ENCODE peak calls at places on chromosomes 6 and 20, in eight cellular contexts. L is endothelial cell of umbilical vein, S is fibroblast of lung, Q is PC-3, X is HepG2, U is HCT116, K is H1, H is GM23248. D is an unnamed sample.

GRCh38 chr6:30019819-30020218 is 41.2 kb upstream of the POLR1H start:
- DNase-seq in L (no peak), S (no peak), Q (no peak), X (no peak), U (no peak), K (no peak), H (no peak), D (no peak)

GRCh38 chr6:7173843-7174503 is 66.2 kb downstream of the RREB1 start:
- DNase-seq in L (no peak), S (no peak), Q (no peak), X (no peak), U (no peak), K (no peak), H (no peak), D (no peak)

GRCh38 chr20:43899274-43899878 is 15.3 kb upstream of the TOX2 start:
- DNase-seq in L (no peak), S (no peak), Q (no peak), X (no peak), U (no peak), K (no peak), H (no peak), D (no peak)

GRCh38 chr6:97187951-97188350 is 95.1 kb downstream of the MMS22L start:
- DNase-seq in L (no peak), S (no peak), Q (no peak), X (no peak), U (no peak), K (no peak), H (no peak), D (no peak)

GRCh38 chr6:71404145-71404966 is 115.7 kb downstream of the OGFRL1 start:
- DNase-seq in L (peak; percentile 94), S (peak; percentile 64), Q (peak; percentile 86), X (peak; percentile 79), U (peak; percentile 51), K (no peak), H (peak; percentile 82), D (peak; percentile 88)

GRCh38 chr20:7449269-7449668 is 491.0 kb downstream of the HAO1 start:
- DNase-seq in L (no peak), S (no peak), Q (no peak), X (no peak), U (no peak), K (no peak), H (peak; percentile 4), D (peak; percentile 55)

GRCh38 chr6:66522864-66523263 is 815.8 kb upstream of the EYS start:
- DNase-seq in L (no peak), S (no peak), Q (no peak), X (no peak), U (no peak), K (no peak), H (no peak), D (no peak)

GRCh38 chr6:112010328-112010727 is 43.6 kb upstream of the CCN6 start:
- DNase-seq in L (no peak), S (no peak), Q (no peak), X (peak; percentile 41), U (no peak), K (no peak), H (no peak), D (peak; percentile 21)

GRCh38 chr20:48733296-48733790 is 94.5 kb downstream of the PREX1 start:
- DNase-seq in L (no peak), S (no peak), Q (no peak), X (no peak), U (no peak), K (no peak), H (peak; percentile 19), D (no peak)

GRCh38 chr6:162173448-162173847 is 554.1 kb downstream of the PRKN start:
- DNase-seq in L (peak; percentile 3), S (no peak), Q (no peak), X (no peak), U (no peak), K (no peak), H (no peak), D (no peak)

GRCh38 chr6:125480146-125480545 is 178.4 kb upstream of the HDDC2 start:
- DNase-seq in L (no peak), S (no peak), Q (no peak), X (no peak), U (no peak), K (no peak), H (no peak), D (no peak)

GRCh38 chr20:4645109-4645508 is 76.6 kb upstream of the PRND start:
- DNase-seq in L (no peak), S (no peak), Q (no peak), X (no peak), U (no peak), K (no peak), H (no peak), D (no peak)

GRCh38 chr6:105759946-105760345 is 326.2 kb upstream of the PRDM1 start:
- DNase-seq in L (no peak), S (peak; percentile 69), Q (peak; percentile 16), X (no peak), U (no peak), K (no peak), H (peak; percentile 78), D (peak; percentile 77)

GRCh38 chr6:158744986-158745430 is 74.2 kb downstream of the EZR start:
- DNase-seq in L (no peak), S (no peak), Q (no peak), X (no peak), U (no peak), K (no peak), H (no peak), D (peak; percentile 16)

GRCh38 chr6:150546457-150546856 is 53.2 kb upstream of the PLEKHG1 start:
- DNase-seq in L (no peak), S (no peak), Q (no peak), X (no peak), U (no peak), K (no peak), H (no peak), D (no peak)

GRCh38 chr6:75266716-75267291 is 17.8 kb downstream of the TMEM30A start:
- DNase-seq in L (peak; percentile 75), S (peak; percentile 80), Q (peak; percentile 67), X (peak; percentile 42), U (no peak), K (no peak), H (peak; percentile 72), D (peak; percentile 50)

GRCh38 chr6:150293423-150294280 is 75.2 kb upstream of the IYD start:
- DNase-seq in L (peak; percentile 49), S (peak; percentile 74), Q (peak; percentile 70), X (no peak), U (peak; percentile 46), K (no peak), H (peak; percentile 89), D (peak; percentile 82)

GRCh38 chr20:34544109-34544793 is 14.3 kb upstream of the MAP1LC3A start:
- DNase-seq in L (no peak), S (no peak), Q (no peak), X (no peak), U (no peak), K (peak; percentile 67), H (no peak), D (no peak)

GRCh38 chr20:32365560-32365959 is 7.4 kb downstream of the ASXL1 start:
- DNase-seq in L (no peak), S (no peak), Q (no peak), X (no peak), U (no peak), K (no peak), H (peak; percentile 14), D (no peak)

GRCh38 chr20:32368930-32369329 is 10.8 kb downstream of the ASXL1 start:
- DNase-seq in L (no peak), S (no peak), Q (no peak), X (no peak), U (no peak), K (no peak), H (peak; percentile 2), D (no peak)

GRCh38 chr6:113361014-113361645 is 496.0 kb upstream of the MARCKS start:
- DNase-seq in L (peak; percentile 48), S (peak; percentile 59), Q (peak; percentile 81), X (peak; percentile 82), U (peak; percentile 66), K (no peak), H (peak; percentile 68), D (peak; percentile 91)

GRCh38 chr20:830011-830521 is 3.4 kb upstream of the FAM110A start:
- DNase-seq in L (no peak), S (peak; percentile 51), Q (no peak), X (no peak), U (no peak), K (no peak), H (peak; percentile 86), D (no peak)

GRCh38 chr20:833121-833449 is 430 bp upstream of the FAM110A start:
- DNase-seq in L (no peak), S (no peak), Q (peak; percentile 69), X (no peak), U (no peak), K (no peak), H (peak; percentile 79), D (no peak)

GRCh38 chr20:829531-829930 is 4.0 kb upstream of the FAM110A start:
- DNase-seq in L (no peak), S (no peak), Q (no peak), X (no peak), U (no peak), K (no peak), H (peak; percentile 57), D (no peak)

GRCh38 chr20:831956-832355 is 1.6 kb upstream of the FAM110A start:
- DNase-seq in L (no peak), S (no peak), Q (no peak), X (no peak), U (no peak), K (no peak), H (no peak), D (no peak)

DNA sequence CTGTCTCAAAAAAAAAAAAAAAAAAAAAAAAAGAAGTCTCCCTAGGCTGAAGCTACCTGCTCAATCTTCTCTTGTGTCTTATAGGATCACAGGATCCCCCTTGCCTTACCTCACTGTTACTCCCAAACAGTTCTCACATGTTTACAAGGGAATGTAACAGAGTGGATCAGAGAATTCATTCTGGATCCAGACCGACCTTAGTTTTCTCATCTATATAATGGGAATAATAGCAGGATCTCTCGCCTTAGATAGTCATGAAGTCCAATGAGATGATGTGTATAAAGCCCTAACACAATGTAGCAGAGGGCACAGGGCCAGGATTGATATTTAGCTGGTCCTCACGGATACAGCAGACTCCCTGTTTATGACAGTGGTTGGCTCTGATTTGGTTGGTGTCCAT is 2.3 kb upstream of the FAM110A start:
- DNase-seq in L (no peak), S (no peak), Q (no peak), X (no peak), U (no peak), K (no peak), H (no peak), D (no peak)
- H3K9ac ChIP-seq in L (no peak overlapping the region), S (no peak overlapping the region), Q (no peak overlapping the region), X (no peak overlapping the region), U (no peak overlapping the region), K (no peak overlapping the region), H (no peak overlapping the region), D (no peak overlapping the region)

GRCh38 chr20:2749343-2749950 is 51.0 kb downstream of the CPXM1 start:
- DNase-seq in L (no peak), S (no peak), Q (no peak), X (no peak), U (no peak), K (peak; percentile 57), H (no peak), D (no peak)
- TF ChIP-seq EZH2 in L (no peak), S (no peak), Q (no peak), X (no peak), U (no peak), K (no peak), H (no peak), D (no peak)

GRCh38 chr6:44734886-44735630 is 347.6 kb downstream of the CDC5L start:
- DNase-seq in L (no peak), S (no peak), Q (no peak), X (no peak), U (no peak), K (no peak), H (no peak), D (no peak)
- H3K9ac ChIP-seq in L (no peak overlapping the region), S (no peak overlapping the region), Q (no peak overlapping the region), X (no peak overlapping the region), U (no peak overlapping the region), K (no peak overlapping the region), H (no peak overlapping the region), D (no peak overlapping the region)

GRCh38 chr6:27267865-27268444 is 20.5 kb downstream of the PRSS16 start:
- DNase-seq in L (no peak), S (no peak), Q (no peak), X (no peak), U (no peak), K (no peak), H (peak; percentile 27), D (no peak)
- TF ChIP-seq EZH2 in L (no peak), S (no peak), Q (no peak), X (no peak), U (no peak), K (no peak), H (peak; percentile 26), D (no peak)